ENCODE peak calls at places on chromosomes 2 and 18, in six cellular contexts. J, M, W, S, L and X are unnamed samples.
A peak's percentile ranks its signal among the peaks of the same experiment; 100 is the strongest.

GRCh38 chr2:46387886-46388515 is 90.8 kb downstream of the EPAS1 start:
- DNase-seq in J (no peak), M (no peak), W (no peak), S (no peak), L (no peak), X (no peak)

GRCh38 chr18:7617738-7618422 is 50.8 kb downstream of the PTPRM start:
- DNase-seq in J (no peak), M (no peak), W (peak; percentile 92), S (no peak), L (no peak), X (no peak)

GRCh38 chr18:75213610-75214009 is 3.0 kb downstream of the TSHZ1 start:
- DNase-seq in J (no peak), M (peak; percentile 43), W (peak; percentile 89), S (no peak), L (no peak), X (no peak)

GRCh38 chr2:85420743-85421705 is 2.5 kb downstream of the SH2D6 start:
- DNase-seq in J (peak; percentile 88), M (peak; percentile 79), W (no peak), S (peak; percentile 97), L (peak; percentile 80), X (peak; percentile 77)

GRCh38 chr2:120746179-120746549 is 10.5 kb downstream of the GLI2 start:
- DNase-seq in J (no peak), M (no peak), W (no peak), S (no peak), L (no peak), X (no peak)

GRCh38 chr18:63997041-63997440 is 27.2 kb downstream of the SERPINB8 start:
- DNase-seq in J (no peak), M (no peak), W (no peak), S (no peak), L (no peak), X (no peak)

GRCh38 chr2:181848356-181848876 is 43.1 kb upstream of the ITPRID2 start:
- DNase-seq in J (no peak), M (no peak), W (no peak), S (no peak), L (no peak), X (no peak)

GRCh38 chr2:86309966-86310365 is 27.5 kb downstream of the REEP1 start:
- DNase-seq in J (no peak), M (no peak), W (no peak), S (no peak), L (no peak), X (no peak)

GRCh38 chr2:10757814-10758286 is 36.4 kb downstream of the ATP6V1C2 start:
- DNase-seq in J (no peak), M (no peak), W (no peak), S (no peak), L (no peak), X (no peak)

GRCh38 chr2:98444436-98445166 is at the start of gene INPP4A:
- DNase-seq in J (peak; percentile 83), M (peak; percentile 64), W (no peak), S (peak; percentile 85), L (peak; percentile 77), X (peak; percentile 85)

GRCh38 chr2:74708883-74709282 is 54.8 kb downstream of the SEMA4F start:
- DNase-seq in J (no peak), M (peak; percentile 72), W (no peak), S (no peak), L (no peak), X (no peak)

GRCh38 chr2:237614151-237614720 is 13.2 kb upstream of the LRRFIP1 start:
- DNase-seq in J (no peak), M (peak; percentile 55), W (no peak), S (no peak), L (no peak), X (no peak)

GRCh38 chr2:54632733-54633692 is 90.4 kb upstream of the EML6 start:
- DNase-seq in J (peak; percentile 27), M (peak; percentile 56), W (no peak), S (no peak), L (no peak), X (no peak)

GRCh38 chr2:220076734-220077133 is 449.3 kb downstream of the SLC4A3 start:
- DNase-seq in J (no peak), M (no peak), W (peak; percentile 45), S (peak; percentile 45), L (no peak), X (no peak)

GRCh38 chr18:36903215-36903928 is 74.4 kb downstream of the KIAA1328 start:
- DNase-seq in J (no peak), M (no peak), W (no peak), S (no peak), L (no peak), X (no peak)

GRCh38 chr2:170271340-170271739 is 93.4 kb downstream of the MYO3B start:
- DNase-seq in J (no peak), M (no peak), W (no peak), S (no peak), L (no peak), X (no peak)

GRCh38 chr18:23661735-23662308 is 889 bp downstream of the ANKRD29 start:
- DNase-seq in J (no peak), M (no peak), W (no peak), S (no peak), L (no peak), X (no peak)

GRCh38 chr2:144679942-144680341 is 160.0 kb upstream of the ZEB2 start:
- DNase-seq in J (peak; percentile 77), M (no peak), W (no peak), S (no peak), L (no peak), X (no peak)

GRCh38 chr18:55038162-55038561 is 78.9 kb upstream of the CCDC68 start:
- DNase-seq in J (no peak), M (no peak), W (no peak), S (no peak), L (no peak), X (no peak)

GRCh38 chr2:164984428-164984827 is 29.1 kb upstream of the SLC38A11 start:
- DNase-seq in J (no peak), M (no peak), W (no peak), S (no peak), L (no peak), X (no peak)

GRCh38 chr2:186695081-186695756 is 1.4 kb downstream of the FAM171B start:
- DNase-seq in J (no peak), M (no peak), W (peak; percentile 28), S (peak; percentile 68), L (no peak), X (no peak)

GRCh38 chr2:121078869-121079268 is 206.1 kb downstream of the TFCP2L1 start:
- DNase-seq in J (no peak), M (no peak), W (no peak), S (no peak), L (no peak), X (no peak)

GRCh38 chr18:35478520-35479435 is 19.0 kb downstream of the INO80C start:
- DNase-seq in J (no peak), M (peak; percentile 86), W (peak; percentile 52), S (no peak), L (no peak), X (no peak)

GRCh38 chr2:222440670-222441422 is 16.5 kb downstream of the SGPP2 start:
- DNase-seq in J (no peak), M (peak; percentile 38), W (peak; percentile 74), S (no peak), L (no peak), X (no peak)

GRCh38 chr18:79064228-79064627 is 5.0 kb upstream of the ATP9B start:
- DNase-seq in J (no peak), M (no peak), W (no peak), S (no peak), L (no peak), X (no peak)

GRCh38 chr2:42049411-42050349 is 1.9 kb downstream of the PKDCC start:
- DNase-seq in J (no peak), M (no peak), W (no peak), S (no peak), L (no peak), X (no peak)

GRCh38 chr2:240468300-240469238 is 33.1 kb downstream of the GPC1 start:
- DNase-seq in J (no peak), M (no peak), W (no peak), S (no peak), L (no peak), X (no peak)

GRCh38 chr18:33113421-33113820 is 327.1 kb downstream of the CCDC178 start:
- DNase-seq in J (no peak), M (no peak), W (no peak), S (no peak), L (no peak), X (no peak)

GRCh38 chr18:45774065-45774521 is 50.1 kb downstream of the SLC14A1 start:
- DNase-seq in J (no peak), M (no peak), W (no peak), S (no peak), L (peak; percentile 39), X (no peak)

GRCh38 chr2:86274265-86274917 is 63.0 kb downstream of the REEP1 start:
- DNase-seq in J (no peak), M (peak; percentile 62), W (peak; percentile 10), S (no peak), L (no peak), X (no peak)

GRCh38 chr18:76260941-76261472 is 234.0 kb downstream of the ZNF516 start:
- DNase-seq in J (no peak), M (no peak), W (no peak), S (peak; percentile 34), L (no peak), X (no peak)

GRCh38 chr18:9824862-9825479 is 60.8 kb upstream of the TXNDC2 start:
- DNase-seq in J (no peak), M (no peak), W (no peak), S (no peak), L (no peak), X (no peak)

GRCh38 chr2:13480057-13480456 is 763.3 kb downstream of the TRIB2 start:
- DNase-seq in J (no peak), M (peak; percentile 6), W (no peak), S (no peak), L (no peak), X (no peak)

GRCh38 chr2:43075054-43075593 is 151.3 kb downstream of the ZFP36L2 start:
- DNase-seq in J (no peak), M (peak; percentile 35), W (peak; percentile 96), S (no peak), L (no peak), X (no peak)

GRCh38 chr18:36127866-36128845 is 984 bp downstream of the SLC39A6 start:
- DNase-seq in J (peak; percentile 10), M (peak; percentile 15), W (peak; percentile 5), S (peak; percentile 29), L (no peak), X (no peak)

GRCh38 chr2:126482582-126483464 is 173.1 kb upstream of the GYPC start:
- DNase-seq in J (peak; percentile 35), M (no peak), W (no peak), S (no peak), L (no peak), X (peak; percentile 43)

GRCh38 chr2:217054791-217055190 is 194.9 kb upstream of the TNP1 start:
- DNase-seq in J (no peak), M (no peak), W (no peak), S (peak; percentile 42), L (no peak), X (no peak)

GRCh38 chr2:27753744-27754588 is 17.6 kb upstream of the MRPL33 start:
- DNase-seq in J (peak; percentile 77), M (peak; percentile 66), W (peak; percentile 47), S (peak; percentile 38), L (peak; percentile 29), X (peak; percentile 54)

GRCh38 chr2:136008205-136008865 is 22.9 kb upstream of the DARS1 start:
- DNase-seq in J (no peak), M (no peak), W (no peak), S (no peak), L (peak; percentile 82), X (no peak)

GRCh38 chr18:28582724-28583123 is 405.8 kb upstream of the CDH2 start:
- DNase-seq in J (no peak), M (no peak), W (no peak), S (no peak), L (no peak), X (no peak)